ENCODE peak calls at places on chromosomes 11 and 22, in eight cellular contexts. X is HFF-Myc, F is bronchial epithelial cell, B is cardiac muscle cell, D is endodermal cell, O is vagina, A is ovary, G is left lung. N is an unnamed sample.

GRCh38 chr11:64519541-64519940 is 71.5 kb upstream of the SLC22A12 start:
- DNase-seq in B (no peak), G (no peak), D (no peak), F (peak), A (no peak), O (no peak), X (no peak), N (no peak)

GRCh38 chr22:43755452-43755851 is 56.7 kb downstream of the EFCAB6 start:
- DNase-seq in F (no peak), B (no peak), A (no peak), X (no peak), O (no peak), G (no peak), D (no peak), N (no peak)

GRCh38 chr22:49966716-49967332 is 6.3 kb downstream of the PIM3 start:
- DNase-seq in G (peak), O (peak), D (peak), X (no peak), A (peak), B (peak), F (no peak), N (peak)

GRCh38 chr22:42837556-42837955 is 19.5 kb downstream of the ARFGAP3 start:
- DNase-seq in X (no peak), A (no peak), D (no peak), O (no peak), F (no peak), G (no peak), B (no peak), N (no peak)

GRCh38 chr11:92409347-92409746 is 184.7 kb downstream of the FAT3 start:
- DNase-seq in F (no peak), A (no peak), B (no peak), G (no peak), X (no peak), D (no peak), O (no peak), N (no peak)

GRCh38 chr11:91866642-91867041 is 358.0 kb upstream of the FAT3 start:
- DNase-seq in O (no peak), A (no peak), B (no peak), F (no peak), X (no peak), D (no peak), G (no peak), N (no peak)

GRCh38 chr11:109001585-109001984 is 336.7 kb downstream of the DDX10 start:
- DNase-seq in A (no peak), D (no peak), B (no peak), X (no peak), F (no peak), O (no peak), G (no peak), N (no peak)

GRCh38 chr11:109612481-109612880 is 190.5 kb downstream of the C11orf87 start:
- DNase-seq in B (no peak), A (no peak), D (no peak), O (no peak), G (no peak), F (peak), X (no peak), N (no peak)

GRCh38 chr11:19506803-19507466 is 205.7 kb upstream of the NAV2 start:
- DNase-seq in F (no peak), O (no peak), X (no peak), G (no peak), B (no peak), D (no peak), A (no peak), N (no peak)

GRCh38 chr11:96338910-96339703 is 3.9 kb downstream of the MAML2 start:
- DNase-seq in O (no peak), D (peak), A (peak), F (peak), X (no peak), B (peak), G (peak), N (peak)

GRCh38 chr22:29202231-29203192 is 3.2 kb upstream of the EMID1 start:
- DNase-seq in F (peak), A (no peak), X (no peak), G (peak), D (peak), B (peak), O (no peak), N (peak)

GRCh38 chr11:86931059-86931964 is 23.9 kb downstream of the FZD4 start:
- DNase-seq in D (no peak), B (no peak), A (no peak), G (no peak), X (no peak), O (no peak), F (no peak), N (no peak)

GRCh38 chr11:33631749-33632091 is 68.9 kb downstream of the C11orf91 start:
- DNase-seq in O (no peak), B (no peak), F (no peak), G (no peak), D (no peak), A (no peak), X (no peak), N (no peak)

GRCh38 chr11:41955635-41956400 is 496.4 kb upstream of the LRRC4C start:
- DNase-seq in O (no peak), A (no peak), D (no peak), B (no peak), F (no peak), G (no peak), X (no peak), N (no peak)

GRCh38 chr22:18091478-18091877 is 13.7 kb downstream of the PEX26 start:
- DNase-seq in D (no peak), O (no peak), B (no peak), A (no peak), X (no peak), F (no peak), G (no peak), N (no peak)

GRCh38 chr11:72655014-72655413 is 19.2 kb downstream of the PDE2A start:
- DNase-seq in B (no peak), G (no peak), D (no peak), A (no peak), X (no peak), F (no peak), O (no peak), N (no peak)

GRCh38 chr11:36041988-36042606 is 98.2 kb downstream of the LDLRAD3 start:
- DNase-seq in O (no peak), G (no peak), X (no peak), D (no peak), F (peak), B (peak), A (no peak), N (peak)

GRCh38 chr11:121563003-121563402 is 110.2 kb upstream of the SORL1-AS1 start:
- DNase-seq in D (no peak), O (no peak), X (no peak), A (no peak), F (no peak), G (no peak), B (no peak), N (no peak)

GRCh38 chr22:38244106-38244505 is 28.7 kb downstream of the TMEM184B start:
- DNase-seq in F (peak), B (no peak), D (no peak), O (no peak), G (no peak), X (no peak), A (no peak), N (peak)

GRCh38 chr11:97979741-97980140 is 1041.0 kb upstream of the CNTN5 start:
- DNase-seq in D (no peak), F (no peak), O (no peak), X (no peak), A (no peak), G (no peak), B (no peak), N (peak)

GRCh38 chr11:90594658-90595057 is 371.8 kb upstream of the CHORDC1 start:
- DNase-seq in X (no peak), O (no peak), G (no peak), B (no peak), D (peak), A (no peak), F (no peak), N (no peak)

GRCh38 chr11:65478411-65479183 is 20.2 kb upstream of the MALAT1 start:
- DNase-seq in A (peak), G (no peak), B (peak), F (no peak), D (peak), O (peak), X (no peak), N (peak)

GRCh38 chr11:68020575-68020974 is 9.9 kb upstream of the NDUFS8 start:
- DNase-seq in F (no peak), D (peak), B (peak), X (no peak), O (no peak), G (peak), A (no peak), N (peak)

GRCh38 chr11:102197759-102198158 is 87.5 kb downstream of the YAP1 start:
- DNase-seq in O (no peak), X (no peak), F (no peak), G (no peak), B (peak), D (peak), A (no peak), N (no peak)

GRCh38 chr11:587978-588380 is 11.7 kb downstream of the PHRF1 start:
- DNase-seq in D (no peak), A (no peak), G (peak), F (no peak), X (no peak), O (no peak), B (peak), N (peak)

GRCh38 chr11:118607401-118608267 is at the start of gene PHLDB1:
- DNase-seq in D (peak), O (peak), X (no peak), A (peak), B (peak), F (peak), G (no peak), N (peak)

DNA sequence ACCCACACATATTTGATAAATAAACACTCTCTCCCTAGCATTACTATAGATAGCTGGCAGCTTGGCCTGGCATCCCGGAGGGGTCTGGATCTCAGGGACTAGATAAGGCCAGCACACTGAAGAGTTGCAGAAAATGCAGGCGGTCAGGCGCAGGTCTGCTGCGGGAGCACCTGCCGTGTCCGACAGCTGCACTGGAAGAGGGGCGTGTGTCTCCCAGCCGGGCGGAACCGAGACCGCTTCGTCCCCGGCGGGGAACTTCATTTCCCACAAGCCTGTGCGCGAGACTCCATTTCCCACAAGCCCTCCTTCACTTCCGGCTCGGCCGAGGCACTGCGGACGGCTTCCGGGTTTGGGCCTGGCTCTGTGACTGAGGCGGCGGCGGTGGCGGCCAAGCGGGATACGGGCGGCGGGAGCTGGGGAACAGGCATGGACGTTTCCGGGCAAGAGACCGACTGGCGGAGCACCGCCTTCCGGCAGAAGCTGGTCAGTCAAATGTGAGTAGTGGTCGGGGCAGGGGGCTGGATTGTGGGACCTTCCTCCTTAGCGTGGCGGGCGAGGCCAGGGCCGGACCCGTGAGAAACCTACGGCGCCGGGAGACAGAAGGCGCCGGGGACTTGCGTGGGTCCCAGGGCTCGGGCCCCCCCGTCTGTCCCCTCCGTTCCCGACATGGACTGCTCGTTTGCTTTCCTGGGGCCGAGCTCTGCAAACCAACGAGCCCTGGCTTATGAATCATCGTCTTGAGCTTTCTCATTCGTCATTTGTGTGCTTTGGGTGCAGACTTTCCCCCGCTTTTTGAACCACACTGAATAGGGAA is at the start of gene MED15:
- DNase-seq in A (peak), B (peak), G (peak), X (peak), D (peak), F (peak), O (no peak), N (peak)
- TF ChIP-seq CTCF in A (no peak), B (no peak), G (no peak), X (no peak), D (no peak), F (no peak), O (no peak), N (no peak)

GRCh38 chr22:19139974-19140373 is 4.5 kb downstream of the ESS2 start:
- DNase-seq in B (no peak), A (no peak), X (no peak), F (no peak), G (no peak), O (no peak), D (no peak), N (no peak)

GRCh38 chr22:19146215-19146968 is 1.9 kb upstream of the ESS2 start:
- DNase-seq in A (no peak), G (no peak), X (no peak), D (no peak), B (no peak), O (no peak), F (no peak), N (no peak)

GRCh38 chr22:19143967-19144400 is 467 bp downstream of the ESS2 start:
- DNase-seq in O (no peak), X (no peak), G (no peak), F (peak), B (peak), A (peak), D (no peak), N (peak)

GRCh38 chr22:19142394-19142793 is 2.1 kb downstream of the ESS2 start:
- DNase-seq in A (peak), B (no peak), G (no peak), D (no peak), X (no peak), O (no peak), F (no peak), N (no peak)

GRCh38 chr22:19143212-19143611 is 1.2 kb downstream of the ESS2 start:
- DNase-seq in A (no peak), D (no peak), O (no peak), G (no peak), F (no peak), B (no peak), X (no peak), N (no peak)
- H3K4me3 ChIP-seq in A (peak), D (peak), O (no peak), G (peak), F (no peak), B (peak), X (peak), N (peak)

GRCh38 chr11:8059030-8059429 is 22.0 kb upstream of the TUB start:
- DNase-seq in G (peak), D (no peak), A (no peak), B (no peak), X (no peak), F (no peak), O (peak), N (no peak)

GRCh38 chr11:8058216-8058615 is 22.8 kb upstream of the TUB start:
- DNase-seq in B (no peak), D (no peak), G (no peak), X (no peak), O (peak), F (no peak), A (no peak), N (no peak)

GRCh38 chr11:8055836-8056526 is 25.0 kb upstream of the TUB start:
- DNase-seq in A (no peak), X (no peak), B (no peak), F (no peak), G (peak), O (peak), D (no peak), N (no peak)

GRCh38 chr11:8056810-8057463 is 24.1 kb upstream of the TUB start:
- DNase-seq in A (peak), D (no peak), F (peak), O (peak), B (peak), G (peak), X (no peak), N (peak)

GRCh38 chr11:8055111-8055835 is 25.7 kb upstream of the TUB start:
- DNase-seq in O (no peak), B (no peak), A (no peak), G (peak), D (peak), F (no peak), X (no peak), N (peak)
- TF ChIP-seq CTCF in O (no peak), B (peak), A (no peak), G (no peak), D (peak), F (no peak), X (peak), N (peak)

DNA sequence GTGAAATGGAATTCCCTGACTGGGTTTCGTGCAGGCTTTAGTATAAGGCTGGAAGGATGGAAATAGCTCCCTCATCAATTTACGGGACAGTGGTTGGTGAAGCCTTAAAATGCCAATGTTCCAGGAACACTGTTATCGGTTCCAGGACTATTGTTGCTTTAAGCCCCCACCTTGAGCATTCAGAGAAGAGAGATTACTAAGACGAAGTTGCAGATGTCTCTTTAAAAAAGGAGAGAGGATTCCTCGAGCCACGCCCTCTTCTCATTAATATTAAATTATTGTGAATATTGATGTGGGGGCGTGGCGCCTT is 194 bp upstream of the CREB3L1 start:
- DNase-seq in D (no peak), X (no peak), O (no peak), G (no peak), B (peak), A (no peak), F (no peak), N (peak)
- H3K4me3 ChIP-seq in D (peak), X (peak), O (peak), G (peak), B (peak), A (peak), F (no peak), N (peak)

GRCh38 chr22:32820131-32820882 is 18.8 kb downstream of the TIMP3 start:
- DNase-seq in O (no peak), D (no peak), A (no peak), G (no peak), X (no peak), B (no peak), F (peak), N (peak)

GRCh38 chr22:32822188-32822877 is 20.8 kb downstream of the TIMP3 start:
- DNase-seq in G (no peak), O (no peak), X (no peak), F (no peak), A (no peak), D (no peak), B (no peak), N (no peak)

GRCh38 chr22:32824531-32825315 is 23.2 kb downstream of the TIMP3 start:
- DNase-seq in D (no peak), A (no peak), O (no peak), G (no peak), X (no peak), B (no peak), F (no peak), N (peak)

GRCh38 chr22:32826537-32826936 is 25.0 kb downstream of the TIMP3 start:
- DNase-seq in O (no peak), F (no peak), G (no peak), A (no peak), X (no peak), D (no peak), B (no peak), N (no peak)

DNA sequence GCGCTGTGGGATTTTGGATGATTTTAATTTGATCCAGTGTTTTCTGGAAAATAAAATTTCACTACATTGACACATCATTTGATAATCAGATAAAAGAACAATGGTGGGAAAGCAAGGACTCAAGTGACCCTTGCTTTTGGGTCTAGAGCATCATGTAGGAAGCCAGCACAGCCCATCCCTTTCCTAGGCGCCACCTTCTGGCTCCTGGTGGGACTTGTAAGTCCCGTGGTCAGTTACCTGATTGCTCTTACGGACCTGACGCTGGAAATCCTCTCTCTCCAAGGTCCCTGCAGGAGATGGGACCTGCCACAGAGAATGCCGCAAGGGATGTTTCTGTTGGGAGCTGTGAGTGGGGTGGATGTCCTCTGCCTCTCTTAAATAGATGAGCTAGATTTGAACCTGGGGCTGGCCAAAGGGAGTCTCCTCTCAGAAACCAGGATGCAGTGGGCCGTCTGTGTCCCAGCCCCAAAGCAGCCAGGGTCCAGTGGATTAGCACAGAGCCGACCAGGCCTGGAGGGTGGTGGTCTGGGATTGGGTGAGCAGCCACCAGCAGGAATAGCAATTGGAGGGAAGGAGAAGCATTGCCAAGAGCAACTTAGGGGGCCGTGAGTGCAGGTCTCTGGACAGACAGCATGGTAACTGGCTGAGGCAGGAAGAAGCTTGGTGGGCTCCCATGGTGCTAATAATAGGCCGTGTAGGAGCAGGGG is 21.7 kb downstream of the TIMP3 start:
- DNase-seq in B (peak), F (peak), G (no peak), D (peak), A (no peak), O (no peak), X (no peak), N (peak)
- TF ChIP-seq CTCF in B (peak), F (peak), G (peak), D (peak), A (no peak), O (no peak), X (peak), N (peak)

GRCh38 chr22:37032535-37033460 is 13.3 kb downstream of the MPST start:
- DNase-seq in A (no peak), X (no peak), O (no peak), B (peak), G (peak), D (peak), F (peak), N (peak)
- H3K4me3 ChIP-seq in A (no peak), X (no peak), O (no peak), B (no peak), G (no peak), D (no peak), F (peak), N (no peak)

DNA sequence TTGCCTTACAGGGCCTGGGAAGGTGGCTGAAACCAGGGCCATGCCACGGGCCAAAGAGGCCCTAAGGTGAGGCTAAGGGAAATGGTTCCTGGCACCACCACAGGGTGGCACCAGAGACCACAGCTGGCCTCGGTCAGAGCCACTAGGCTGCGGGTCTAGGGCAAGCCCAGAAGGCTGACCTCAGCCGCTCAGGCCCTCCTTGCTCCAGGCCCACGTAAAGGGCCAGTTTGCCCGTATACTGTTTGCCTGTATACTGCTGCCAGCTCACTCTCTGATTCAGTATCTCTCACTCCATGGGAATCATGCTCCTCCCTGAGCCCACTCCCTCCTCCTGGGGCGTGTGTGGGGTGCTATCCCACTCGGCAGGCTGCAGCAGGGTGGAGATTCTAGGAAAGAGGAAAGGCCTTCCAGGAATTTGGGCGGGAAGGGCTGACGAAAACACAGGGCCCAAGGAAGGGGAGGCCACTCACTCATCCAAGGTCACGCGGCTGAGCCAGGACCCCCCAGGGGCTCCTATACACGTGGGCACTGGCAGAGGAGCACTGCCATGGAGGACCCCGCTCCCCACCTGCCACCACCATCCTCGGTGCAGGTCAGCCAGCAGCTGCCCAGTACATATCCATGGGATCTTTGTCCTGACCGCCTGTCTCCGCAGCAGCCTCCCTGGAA is 62.4 kb downstream of the NECTIN1 start:
- DNase-seq in D (peak), A (peak), O (no peak), G (peak), X (peak), F (peak), B (peak), N (peak)
- TF ChIP-seq CTCF in D (peak), A (peak), O (peak), G (peak), X (peak), F (peak), B (peak), N (peak)

N was measured in choroid plexus epithelial cell.